ENCODE peak calls at places on chromosomes 5 and 9, in nine cellular contexts. K is psoas muscle, F is brain microvascular endothelial cell, V is upper lobe of right lung, R is sigmoid colon, X is HepG2, L is colonic mucosa, C is GM23338, A is cardiac muscle cell. Q is an unnamed sample.

GRCh38 chr5:59275537-59276276 is 617.8 kb downstream of the PDE4D start:
- DNase-seq in C (peak; percentile 75), A (peak; percentile 71), V (no peak), F (peak; percentile 77), R (peak; percentile 89), X (no peak), K (no peak), L (peak; percentile 72), Q (peak; percentile 15)

GRCh38 chr5:98721231-98721928 is 52.1 kb upstream of the RGMB start:
- DNase-seq in A (no peak), V (no peak), X (no peak), L (no peak), C (no peak), R (no peak), K (no peak), F (peak; percentile 47), Q (no peak)

GRCh38 chr5:65055938-65056337 is 287.2 kb downstream of the CWC27 start:
- DNase-seq in F (no peak), K (no peak), R (no peak), V (no peak), A (peak; percentile 63), L (no peak), C (no peak), X (no peak), Q (no peak)

GRCh38 chr5:76705574-76705973 is 10.4 kb upstream of the F2R start:
- DNase-seq in K (no peak), F (no peak), R (no peak), V (no peak), L (no peak), A (no peak), C (no peak), X (no peak), Q (no peak)

GRCh38 chr9:8821910-8822666 is 1022.5 kb upstream of the DMAC1 start:
- DNase-seq in L (no peak), C (no peak), V (no peak), R (no peak), A (no peak), K (no peak), X (no peak), F (no peak), Q (no peak)

GRCh38 chr5:90131734-90132133 is 277.8 kb downstream of the CETN3 start:
- DNase-seq in K (no peak), V (no peak), L (no peak), R (no peak), C (no peak), A (no peak), F (no peak), X (no peak), Q (no peak)

GRCh38 chr5:174549254-174549653 is 175.1 kb upstream of the MSX2 start:
- DNase-seq in K (peak; percentile 31), C (no peak), F (no peak), R (no peak), A (peak; percentile 33), V (no peak), X (no peak), L (no peak), Q (no peak)

GRCh38 chr5:173615884-173616576 is 420 bp downstream of the BOD1 start:
- DNase-seq in F (peak; percentile 75), A (peak; percentile 78), K (peak; percentile 49), X (peak; percentile 76), L (peak; percentile 73), R (peak; percentile 80), V (peak; percentile 84), C (peak; percentile 87), Q (peak; percentile 73)

GRCh38 chr5:122492675-122493074 is 180.6 kb downstream of the SNCAIP start:
- DNase-seq in R (no peak), K (no peak), C (peak; percentile 76), F (peak; percentile 14), L (no peak), A (peak; percentile 36), V (no peak), X (no peak), Q (peak; percentile 30)

GRCh38 chr5:153974131-153974812 is 64.4 kb downstream of the FAM114A2 start:
- DNase-seq in F (peak; percentile 58), K (no peak), V (no peak), R (no peak), X (peak; percentile 25), L (no peak), C (peak; percentile 79), A (peak; percentile 70), Q (peak; percentile 57)

GRCh38 chr5:39605966-39606591 is 181.3 kb upstream of the DAB2 start:
- DNase-seq in L (no peak), X (no peak), F (peak; percentile 60), R (no peak), C (no peak), V (no peak), K (no peak), A (no peak), Q (no peak)

GRCh38 chr5:180120221-180121101 is 48.9 kb upstream of the RNF130 start:
- DNase-seq in V (peak; percentile 55), K (no peak), C (no peak), X (no peak), F (no peak), A (no peak), R (peak; percentile 61), L (no peak), Q (no peak)

GRCh38 chr9:135010363-135010860 is 77.1 kb upstream of the OLFM1 start:
- DNase-seq in L (no peak), A (no peak), X (no peak), V (peak; percentile 66), R (no peak), K (no peak), C (no peak), F (no peak), Q (peak; percentile 14)

GRCh38 chr5:72558383-72558782 is 51.2 kb upstream of the ZNF366 start:
- DNase-seq in F (no peak), K (no peak), L (no peak), V (no peak), A (no peak), R (no peak), C (no peak), X (no peak), Q (no peak)

GRCh38 chr5:97101189-97101910 is 41.1 kb downstream of the LIX1 start:
- DNase-seq in C (peak; percentile 29), X (no peak), K (no peak), R (no peak), L (no peak), A (no peak), V (no peak), F (peak; percentile 7), Q (no peak)

GRCh38 chr9:124423155-124423554 is 7.9 kb upstream of the PSMB7 start:
- DNase-seq in L (no peak), R (peak; percentile 20), A (no peak), C (no peak), F (no peak), V (no peak), K (no peak), X (no peak), Q (no peak)

GRCh38 chr9:124420991-124421543 is 5.8 kb upstream of the PSMB7 start:
- DNase-seq in C (peak; percentile 27), L (no peak), F (peak; percentile 29), K (no peak), R (peak; percentile 53), A (no peak), X (no peak), V (no peak), Q (no peak)

GRCh38 chr9:124415852-124416484 is 726 bp upstream of the PSMB7 start:
- DNase-seq in L (no peak), C (peak; percentile 86), A (no peak), K (no peak), X (no peak), R (peak; percentile 53), V (no peak), F (no peak), Q (no peak)

GRCh38 chr9:124423591-124423990 is 8.3 kb upstream of the PSMB7 start:
- DNase-seq in F (no peak), A (no peak), R (peak; percentile 52), L (no peak), C (no peak), K (no peak), V (no peak), X (no peak), Q (no peak)

GRCh38 chr9:124419832-124420489 is 4.7 kb upstream of the PSMB7 start:
- DNase-seq in L (no peak), X (no peak), R (no peak), V (no peak), C (no peak), K (no peak), F (no peak), A (no peak), Q (no peak)
- TF ChIP-seq CTCF in L (peak; percentile 22), X (no peak), R (no peak), V (peak; percentile 23), C (no peak), K (no peak), F (no peak), A (no peak), Q (no peak)

DNA sequence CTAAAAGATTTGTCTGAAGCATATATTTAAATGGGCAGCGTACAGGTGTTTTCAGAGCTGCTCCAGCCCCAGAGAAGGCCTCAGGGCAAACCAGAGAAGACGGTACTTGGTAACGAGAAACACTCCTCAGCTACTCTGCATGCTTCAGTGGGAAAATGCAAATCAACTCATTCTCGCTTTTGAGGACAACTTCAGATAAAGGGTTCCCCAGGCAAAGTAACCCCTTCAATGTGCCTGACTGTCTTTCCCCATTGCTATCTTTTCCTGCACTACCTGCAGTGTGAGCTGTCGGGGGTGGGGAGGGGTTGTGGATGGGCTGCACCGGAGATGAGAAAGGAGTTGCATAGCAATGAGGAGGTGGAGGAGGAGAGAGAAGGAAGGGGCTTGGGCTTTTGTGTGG is 339.7 kb upstream of the CLINT1 start:
- DNase-seq in C (peak; percentile 32), K (no peak), A (no peak), R (no peak), V (no peak), X (no peak), L (no peak), F (no peak), Q (no peak)
- H3K27me3 ChIP-seq in C (no peaks in the 10 kb centered on the region), K (no peaks in the 10 kb centered on the region), A (no peaks in the 10 kb centered on the region), R (no peaks in the 10 kb centered on the region), V (peaks cover 6% of the 10 kb centered on the region), X (no peaks in the 10 kb centered on the region), L (no peaks in the 10 kb centered on the region), F (no peaks in the 10 kb centered on the region), Q (no peaks in the 10 kb centered on the region)

GRCh38 chr9:127637322-127637847 is 25.3 kb downstream of the STXBP1 start:
- DNase-seq in F (peak; percentile 46), V (peak; percentile 58), A (peak; percentile 90), C (no peak), X (peak; percentile 38), R (no peak), K (peak; percentile 31), L (peak; percentile 64), Q (peak; percentile 49)
- H3K4me3 ChIP-seq in F (no peak overlapping the region), V (no peak overlapping the region), A (no peak overlapping the region), C (no peak overlapping the region), X (no peak overlapping the region), R (no peak overlapping the region), K (no peak overlapping the region), L (no peak overlapping the region), Q (no peak overlapping the region)

DNA sequence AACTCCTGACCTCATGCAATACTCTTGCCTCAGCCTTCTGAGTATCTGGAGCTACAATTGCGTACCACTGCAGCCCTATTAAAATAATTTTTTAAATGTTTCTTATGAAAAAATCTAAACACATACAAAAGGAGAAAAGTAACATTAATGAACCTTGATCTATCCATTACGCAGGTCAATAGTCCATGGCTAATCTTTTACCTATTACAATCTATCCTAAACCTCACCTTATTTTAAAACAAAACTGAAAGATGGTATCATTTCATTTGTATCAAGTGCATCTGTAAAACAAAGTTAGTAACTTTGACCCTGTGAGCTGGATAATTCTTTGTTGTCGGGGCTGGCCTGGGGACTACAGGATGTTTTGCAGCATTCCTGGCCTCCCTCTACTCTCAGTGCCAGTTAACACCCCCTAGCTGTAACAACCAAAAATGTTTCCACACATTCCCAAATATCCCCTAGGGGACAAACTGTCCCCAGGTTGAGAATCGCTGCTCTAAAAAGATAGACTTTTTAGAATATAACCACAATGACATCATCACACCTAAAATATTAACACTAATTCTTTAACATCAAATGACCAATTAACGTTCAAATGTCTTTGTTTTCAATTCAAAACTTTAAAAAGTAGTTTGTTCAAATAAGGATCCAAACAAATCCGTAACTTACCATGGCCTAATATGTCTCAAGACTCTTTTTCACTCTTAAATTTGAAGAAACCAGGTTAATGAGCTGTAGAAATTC is 54.8 kb downstream of the RNF38 start:
- DNase-seq in K (no peak), X (no peak), R (no peak), F (no peak), A (no peak), V (no peak), L (no peak), C (peak; percentile 60), Q (peak; percentile 13)
- TF ChIP-seq CTCF in K (no peak), X (peak; percentile 15), R (no peak), F (peak; percentile 19), A (no peak), V (no peak), L (no peak), C (peak; percentile 39), Q (peak; percentile 17)